ENCODE peak calls at places on chromosomes 7 and 10, in ten cellular contexts. V is activated T-helper 1 cell treated with anti-CD3 and anti-CD28 coated beads, Interleukin-2, amount 50 U/mL, for 16 hours; J is fibroblast of villous mesenchyme; Y is activated T-cell treated with anti-CD3 and anti-CD28 coated beads, Interleukin-2, amount 50 U/mL, for 4 hours; Z is Daoy; M is brain microvascular endothelial cell; P is spleen; R is IMR-90; H is fibroblast of gingiva; F is stimulated activated CD8-positive, alpha-beta memory T cell treated with anti-CD3 and anti-CD28 coated beads, Interleukin-4, amount 100 ng/mL, for 1 hour. K is an unnamed sample.

GRCh38 chr7:143487566-143487965 is 9.9 kb downstream of the TAS2R41 start:
- DNase-seq in F (no peak), P (no peak), J (peak), Y (no peak), H (peak), R (peak), M (no peak), V (no peak), Z (peak), K (no peak)

GRCh38 chr7:156192921-156193320 is 380.7 kb upstream of the SHH start:
- DNase-seq in M (peak), R (no peak), F (no peak), J (no peak), Z (peak), Y (no peak), H (no peak), P (no peak), V (no peak), K (no peak)

GRCh38 chr10:459743-460142 is 229.7 kb downstream of the DIP2C start:
- DNase-seq in H (no peak), Y (no peak), P (no peak), M (no peak), Z (no peak), F (no peak), J (no peak), R (no peak), V (no peak), K (no peak)

GRCh38 chr7:70588151-70588550 is 543.8 kb upstream of the GALNT17 start:
- DNase-seq in P (no peak), M (no peak), J (no peak), F (no peak), H (no peak), Y (no peak), V (no peak), Z (no peak), R (no peak), K (peak)

GRCh38 chr7:25255603-25256320 is 27.5 kb upstream of the NPVF start:
- DNase-seq in R (no peak), H (no peak), J (no peak), P (no peak), V (no peak), F (no peak), Y (no peak), Z (no peak), M (no peak), K (no peak)

GRCh38 chr10:52771534-52772455 is 789 bp downstream of the MBL2 start:
- DNase-seq in J (no peak), F (no peak), P (no peak), M (no peak), Y (no peak), H (no peak), V (no peak), Z (no peak), R (no peak), K (no peak)

GRCh38 chr7:26995664-26996063 is 100.1 kb downstream of the HOXA1 start:
- DNase-seq in H (no peak), Y (no peak), M (no peak), F (no peak), V (no peak), R (no peak), P (no peak), Z (no peak), J (no peak), K (no peak)

GRCh38 chr7:26508917-26509316 is 217.3 kb downstream of the SNX10 start:
- DNase-seq in H (no peak), M (no peak), J (no peak), R (no peak), V (no peak), F (no peak), P (no peak), Z (no peak), Y (no peak), K (peak)

GRCh38 chr7:99733448-99733847 is 1.5 kb downstream of the CYP3A7 start:
- DNase-seq in P (no peak), F (no peak), H (no peak), R (no peak), Z (peak), J (no peak), Y (no peak), V (no peak), M (no peak), K (no peak)

GRCh38 chr7:24727165-24728120 is 29.8 kb downstream of the GSDME start:
- DNase-seq in R (no peak), P (no peak), Y (no peak), H (peak), M (no peak), Z (no peak), J (peak), V (no peak), F (no peak), K (no peak)

GRCh38 chr10:110444009-110444347 is 53.7 kb upstream of the DUSP5 start:
- DNase-seq in V (no peak), H (no peak), Z (no peak), M (no peak), P (no peak), R (no peak), F (no peak), J (no peak), Y (no peak), K (no peak)

GRCh38 chr7:106367664-106368063 is 82.9 kb upstream of the NAMPT start:
- DNase-seq in F (no peak), Z (no peak), P (no peak), Y (no peak), M (no peak), H (no peak), J (no peak), R (no peak), V (no peak), K (no peak)

GRCh38 chr10:109892087-109892486 is 31.2 kb downstream of the XPNPEP1 start:
- DNase-seq in R (no peak), M (no peak), Z (peak), P (no peak), Y (no peak), H (no peak), J (no peak), F (no peak), V (no peak), K (no peak)

GRCh38 chr7:7681191-7681935 is 37.0 kb downstream of the RPA3 start:
- DNase-seq in Z (peak), Y (peak), M (peak), F (no peak), R (peak), P (no peak), H (peak), V (no peak), J (peak), K (peak)

GRCh38 chr10:93208717-93209464 is 135.2 kb downstream of the CYP26A1 start:
- DNase-seq in J (no peak), R (peak), F (no peak), V (no peak), P (no peak), H (no peak), Y (no peak), Z (peak), M (peak), K (no peak)

GRCh38 chr10:92553959-92554358 is 19.9 kb downstream of the IDE start:
- DNase-seq in Z (no peak), M (no peak), R (no peak), H (no peak), J (no peak), Y (no peak), F (no peak), V (no peak), P (no peak), K (no peak)

GRCh38 chr7:20220293-20220755 is 3.1 kb upstream of the MACC1 start:
- DNase-seq in H (no peak), V (no peak), M (no peak), Y (no peak), Z (no peak), P (no peak), F (no peak), J (no peak), R (no peak), K (no peak)

GRCh38 chr10:77297370-77297692 is 340.3 kb downstream of the KCNMA1 start:
- DNase-seq in V (no peak), H (no peak), J (peak), Y (no peak), F (no peak), R (peak), M (no peak), P (no peak), Z (peak), K (no peak)

K was measured in NCI-H2081.